ENCODE peak calls at places on chromosome 6, in six cellular contexts. F is neural crest cell, Z is progenitor cell of endocrine pancreas, J is pancreas, L is astrocyte of the spinal cord, N is fibroblast of the aortic adventitia. I is an unnamed sample.

GRCh38 chr6:38876470-38876869 is 161.4 kb downstream of the DNAH8 start:
- DNase-seq in F (no peak), Z (no peak), J (no peak), L (peak), N (no peak), I (no peak)

GRCh38 chr6:134519456-134519855 is 201.5 kb upstream of the SGK1 start:
- DNase-seq in F (no peak), Z (no peak), J (no peak), L (no peak), N (no peak), I (no peak)

GRCh38 chr6:12545837-12546658 is 170.5 kb upstream of the PHACTR1 start:
- DNase-seq in F (no peak), Z (no peak), J (no peak), L (peak), N (peak), I (no peak)

GRCh38 chr6:142746524-142746923 is 198.5 kb downstream of the HIVEP2 start:
- DNase-seq in F (no peak), Z (peak), J (no peak), L (peak), N (peak), I (no peak)

GRCh38 chr6:133501675-133502275 is 260.6 kb downstream of the EYA4 start:
- DNase-seq in F (no peak), Z (no peak), J (no peak), L (no peak), N (no peak), I (no peak)

GRCh38 chr6:15299430-15300131 is 53.7 kb downstream of the JARID2 start:
- DNase-seq in F (no peak), Z (no peak), J (no peak), L (no peak), N (peak), I (no peak)

GRCh38 chr6:167898673-167899311 is 72.1 kb downstream of the AFDN start:
- DNase-seq in F (no peak), Z (no peak), J (no peak), L (peak), N (peak), I (peak)

GRCh38 chr6:53623497-53623896 is 42.1 kb downstream of the KLHL31 start:
- DNase-seq in F (no peak), Z (no peak), J (no peak), L (peak), N (peak), I (no peak)

GRCh38 chr6:163383912-163384311 is 30.6 kb upstream of the QKI start:
- DNase-seq in F (no peak), Z (no peak), J (no peak), L (peak), N (peak), I (no peak)

GRCh38 chr6:114733596-114733995 is 390.8 kb upstream of the HS3ST5 start:
- DNase-seq in F (no peak), Z (no peak), J (no peak), L (no peak), N (no peak), I (no peak)

GRCh38 chr6:105769197-105769596 is 316.9 kb upstream of the PRDM1 start:
- DNase-seq in F (no peak), Z (no peak), J (no peak), L (no peak), N (no peak), I (no peak)

GRCh38 chr6:132887204-132887603 is 72.8 kb downstream of the RPS12 start:
- DNase-seq in F (no peak), Z (no peak), J (no peak), L (no peak), N (no peak), I (no peak)

GRCh38 chr6:106046854-106047200 is 39.3 kb upstream of the PRDM1 start:
- DNase-seq in F (no peak), Z (no peak), J (no peak), L (no peak), N (no peak), I (no peak)

GRCh38 chr6:160679402-160679769 is 15.3 kb upstream of the LPA start:
- DNase-seq in F (peak), Z (peak), J (peak), L (no peak), N (no peak), I (no peak)

GRCh38 chr6:22764521-22764920 is 195.2 kb downstream of the HDGFL1 start:
- DNase-seq in F (no peak), Z (no peak), J (no peak), L (peak), N (peak), I (no peak)

GRCh38 chr6:125748534-125749111 is 809 bp upstream of the HEY2 start:
- DNase-seq in F (peak), Z (no peak), J (no peak), L (peak), N (peak), I (no peak)

GRCh38 chr6:34580707-34581560 is 24.8 kb upstream of the SPDEF start:
- DNase-seq in F (no peak), Z (no peak), J (no peak), L (no peak), N (peak), I (no peak)

GRCh38 chr6:40341726-40342125 is 245.4 kb downstream of the LRFN2 start:
- DNase-seq in F (no peak), Z (no peak), J (no peak), L (no peak), N (no peak), I (no peak)

GRCh38 chr6:41599015-41599835 is 39.0 kb upstream of the MDFI start:
- DNase-seq in F (no peak), Z (no peak), J (no peak), L (no peak), N (no peak), I (no peak)

GRCh38 chr6:112221561-112221960 is 32.8 kb downstream of the LAMA4 start:
- DNase-seq in F (no peak), Z (no peak), J (no peak), L (no peak), N (peak), I (no peak)

GRCh38 chr6:68632620-68633195 is 2.4 kb upstream of the ADGRB3 start:
- DNase-seq in F (no peak), Z (no peak), J (no peak), L (no peak), N (no peak), I (no peak)

GRCh38 chr6:129186988-129187387 is 304.1 kb downstream of the LAMA2 start:
- DNase-seq in F (no peak), Z (no peak), J (no peak), L (peak), N (peak), I (peak)
- TF ChIP-seq CTCF in F (no peak), Z (no peak), J (no peak), L (no peak), N (no peak), I (no peak)

DNA sequence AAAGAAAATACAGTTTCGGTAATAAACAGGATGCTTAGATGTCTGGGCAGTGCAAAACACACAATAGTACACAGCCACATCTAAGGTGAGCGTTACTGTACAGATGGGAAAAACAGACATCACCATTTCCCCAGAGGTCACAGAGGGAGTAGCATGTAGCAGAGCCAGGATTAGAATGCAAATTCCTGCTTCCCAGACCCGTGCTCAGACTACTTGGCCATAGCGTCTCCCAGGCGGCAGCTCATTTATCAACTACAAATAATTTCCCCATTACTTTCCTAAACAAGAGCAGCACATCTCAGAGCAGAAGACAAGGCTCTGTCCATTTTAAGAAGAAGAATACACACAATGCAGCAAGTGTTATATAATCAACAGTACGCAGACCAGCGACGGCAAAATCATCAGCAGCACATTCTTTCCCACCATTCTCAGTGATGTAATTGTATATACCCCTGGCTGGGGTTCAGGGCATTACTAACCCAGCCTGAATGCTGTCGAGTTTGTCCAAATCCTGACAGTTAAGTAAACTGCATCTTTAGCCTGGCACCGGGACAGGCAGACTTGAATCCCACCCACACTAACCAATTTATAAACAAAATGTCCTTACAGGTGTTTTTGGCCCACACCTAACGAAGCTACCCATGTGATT is 61.9 kb downstream of the CNKSR3 start:
- DNase-seq in F (no peak), Z (no peak), J (no peak), L (peak), N (peak), I (peak)
- TF ChIP-seq CTCF in F (peak), Z (peak), J (no peak), L (peak), N (peak), I (no peak)

GRCh38 chr6:65123516-65123915 is 583.5 kb downstream of the EYS start:
- DNase-seq in F (no peak), Z (no peak), J (no peak), L (no peak), N (no peak), I (no peak)
- TF ChIP-seq CTCF in F (no peak), Z (no peak), J (no peak), L (no peak), N (no peak), I (no peak)

DNA sequence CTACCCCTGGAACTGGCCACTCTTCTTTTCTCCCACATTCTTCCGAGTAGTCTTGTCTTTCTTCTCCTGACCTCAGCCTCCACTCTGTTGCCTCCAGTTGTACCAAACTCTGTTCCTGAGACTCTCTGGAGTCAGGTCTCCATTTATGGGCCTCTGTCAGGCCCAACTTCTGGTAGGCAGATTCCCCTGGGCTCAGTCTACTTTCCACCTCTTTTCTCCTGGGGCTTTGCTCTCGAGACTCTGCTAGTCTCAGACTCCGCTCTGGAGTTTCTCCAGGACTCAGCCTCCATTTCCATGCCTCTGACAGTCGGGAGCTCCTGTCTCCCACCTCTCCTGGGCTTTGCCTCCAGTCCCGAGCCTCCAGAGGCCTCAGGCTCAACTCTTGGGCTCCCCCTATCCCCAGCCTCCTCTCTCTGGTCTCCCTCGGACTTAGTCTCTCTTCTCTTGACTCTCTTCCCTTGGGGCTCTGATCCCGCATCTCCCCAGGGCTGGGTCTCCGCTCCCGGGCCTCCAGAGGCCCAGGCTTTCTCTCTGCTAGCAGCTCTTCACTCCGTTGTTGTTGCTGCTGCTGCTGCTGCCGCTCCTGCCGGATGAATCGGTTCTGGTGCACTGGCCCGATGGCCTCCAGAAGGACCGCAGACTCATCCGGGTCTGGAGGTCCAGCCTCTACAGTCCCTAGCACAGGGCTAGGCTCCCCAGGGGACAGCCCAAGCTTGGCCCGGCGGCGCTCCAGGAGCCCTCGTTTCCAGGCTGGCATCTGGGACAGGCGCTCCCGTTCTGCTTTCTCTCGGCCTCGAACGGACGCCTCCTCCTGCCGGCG is 1.1 kb downstream of the PPP1R18 start:
- DNase-seq in F (no peak), Z (no peak), J (peak), L (peak), N (peak), I (no peak)
- TF ChIP-seq CTCF in F (no peak), Z (no peak), J (no peak), L (peak), N (peak), I (peak)

GRCh38 chr6:141152951-141153350 is 979.8 kb upstream of the GJE1 start:
- DNase-seq in F (no peak), Z (no peak), J (no peak), L (peak), N (peak), I (no peak)

GRCh38 chr6:141151710-141152417 is 980.9 kb upstream of the GJE1 start:
- DNase-seq in F (no peak), Z (no peak), J (no peak), L (no peak), N (no peak), I (no peak)

GRCh38 chr6:141158740-141159139 is 974.0 kb upstream of the GJE1 start:
- DNase-seq in F (no peak), Z (no peak), J (no peak), L (no peak), N (no peak), I (no peak)

GRCh38 chr6:141153563-141153962 is 979.2 kb upstream of the GJE1 start:
- DNase-seq in F (no peak), Z (no peak), J (no peak), L (no peak), N (no peak), I (no peak)
- TF ChIP-seq CTCF in F (no peak), Z (no peak), J (no peak), L (no peak), N (no peak), I (no peak)